ENCODE peak calls at places on chromosome 4, in five cellular contexts. One of them, this sample, is unnamed.
A peak's percentile ranks its signal among the peaks of the same experiment; 100 is the strongest.

GRCh38 chr4:69322055-69322454 is 41.8 kb downstream of the UGT2B28 start:
- DNase-seq in mesenchymal stem cell: peak; percentile 79
- DNase-seq in kidney: no peak
- DNase-seq in keratinocyte: no peak
- DNase-seq in DND-41: no peak
- DNase-seq in this sample: no peak

GRCh38 chr4:38109896-38110295 is 149.7 kb downstream of the PTTG2 start:
- DNase-seq in mesenchymal stem cell: peak; percentile 68
- DNase-seq in kidney: no peak
- DNase-seq in keratinocyte: no peak
- DNase-seq in DND-41: no peak
- DNase-seq in this sample: peak; percentile 61

GRCh38 chr4:183588169-183588675 is 70.8 kb downstream of the RWDD4 start:
- DNase-seq in mesenchymal stem cell: peak; percentile 59
- DNase-seq in kidney: no peak
- DNase-seq in keratinocyte: no peak
- DNase-seq in DND-41: no peak
- DNase-seq in this sample: no peak

GRCh38 chr4:141977433-141977832 is 341.1 kb downstream of the IL15 start:
- DNase-seq in mesenchymal stem cell: no peak
- DNase-seq in kidney: no peak
- DNase-seq in keratinocyte: no peak
- DNase-seq in DND-41: no peak
- DNase-seq in this sample: no peak

GRCh38 chr4:147725673-147726072 is 6.2 kb upstream of the ARHGAP10 start:
- DNase-seq in mesenchymal stem cell: no peak
- DNase-seq in kidney: no peak
- DNase-seq in keratinocyte: no peak
- DNase-seq in DND-41: no peak
- DNase-seq in this sample: no peak

GRCh38 chr4:70522626-70523025 is 4.3 kb downstream of the AMTN start:
- DNase-seq in mesenchymal stem cell: no peak
- DNase-seq in kidney: no peak
- DNase-seq in keratinocyte: no peak
- DNase-seq in DND-41: no peak
- DNase-seq in this sample: no peak

GRCh38 chr4:13547563-13548041 is 3.3 kb upstream of the NKX3-2 start:
- DNase-seq in mesenchymal stem cell: peak; percentile 42
- DNase-seq in kidney: peak; percentile 56
- DNase-seq in keratinocyte: no peak
- DNase-seq in DND-41: peak; percentile 72
- DNase-seq in this sample: no peak

GRCh38 chr4:121212801-121213200 is 48.7 kb upstream of the TNIP3 start:
- DNase-seq in mesenchymal stem cell: no peak
- DNase-seq in kidney: no peak
- DNase-seq in keratinocyte: no peak
- DNase-seq in DND-41: no peak
- DNase-seq in this sample: no peak

GRCh38 chr4:165115301-165115700 is 2.6 kb upstream of the TMEM192 start:
- DNase-seq in mesenchymal stem cell: no peak
- DNase-seq in kidney: no peak
- DNase-seq in keratinocyte: no peak
- DNase-seq in DND-41: no peak
- DNase-seq in this sample: no peak

GRCh38 chr4:181962321-181962720 is 280.9 kb upstream of the TENM3 start:
- DNase-seq in mesenchymal stem cell: no peak
- DNase-seq in kidney: no peak
- DNase-seq in keratinocyte: no peak
- DNase-seq in DND-41: no peak
- DNase-seq in this sample: no peak

GRCh38 chr4:145709843-145710242 is 29.9 kb downstream of the C4orf51 start:
- DNase-seq in mesenchymal stem cell: peak; percentile 84
- DNase-seq in kidney: no peak
- DNase-seq in keratinocyte: peak; percentile 79
- DNase-seq in DND-41: no peak
- DNase-seq in this sample: no peak

GRCh38 chr4:71186566-71187398 is 152.0 kb upstream of the SLC4A4 start:
- DNase-seq in mesenchymal stem cell: peak; percentile 60
- DNase-seq in kidney: peak; percentile 67
- DNase-seq in keratinocyte: no peak
- DNase-seq in DND-41: peak; percentile 60
- DNase-seq in this sample: peak; percentile 68

GRCh38 chr4:151885123-151885522 is 124.3 kb upstream of the GATB start:
- DNase-seq in mesenchymal stem cell: no peak
- DNase-seq in kidney: no peak
- DNase-seq in keratinocyte: no peak
- DNase-seq in DND-41: no peak
- DNase-seq in this sample: no peak

GRCh38 chr4:151876411-151876988 is 115.7 kb upstream of the GATB start:
- DNase-seq in mesenchymal stem cell: no peak
- DNase-seq in kidney: no peak
- DNase-seq in keratinocyte: no peak
- DNase-seq in DND-41: no peak
- DNase-seq in this sample: no peak

GRCh38 chr4:151882072-151882803 is 121.4 kb upstream of the GATB start:
- DNase-seq in mesenchymal stem cell: no peak
- DNase-seq in kidney: no peak
- DNase-seq in keratinocyte: no peak
- DNase-seq in DND-41: no peak
- DNase-seq in this sample: no peak

GRCh38 chr4:151874328-151874727 is 113.5 kb upstream of the GATB start:
- DNase-seq in mesenchymal stem cell: no peak
- DNase-seq in kidney: no peak
- DNase-seq in keratinocyte: no peak
- DNase-seq in DND-41: no peak
- DNase-seq in this sample: no peak

GRCh38 chr4:151879705-151880104 is 118.9 kb upstream of the GATB start:
- DNase-seq in mesenchymal stem cell: no peak
- DNase-seq in kidney: no peak
- DNase-seq in keratinocyte: no peak
- DNase-seq in DND-41: no peak
- DNase-seq in this sample: no peak
- H3K9ac ChIP-seq in mesenchymal stem cell: no peak overlapping the region
- H3K9ac ChIP-seq in kidney: no peak overlapping the region
- H3K9ac ChIP-seq in keratinocyte: no peak overlapping the region
- H3K9ac ChIP-seq in DND-41: no peak overlapping the region
- H3K9ac ChIP-seq in this sample: no peak overlapping the region

GRCh38 chr4:39348371-39349265 is 17.5 kb downstream of the RFC1 start:
- DNase-seq in mesenchymal stem cell: peak; percentile 23
- DNase-seq in kidney: no peak
- DNase-seq in keratinocyte: no peak
- DNase-seq in DND-41: no peak
- DNase-seq in this sample: no peak

GRCh38 chr4:39341075-39341725 is 25.0 kb downstream of the RFC1 start:
- DNase-seq in mesenchymal stem cell: no peak
- DNase-seq in kidney: no peak
- DNase-seq in keratinocyte: no peak
- DNase-seq in DND-41: no peak
- DNase-seq in this sample: no peak

GRCh38 chr4:39349326-39349725 is 16.8 kb downstream of the RFC1 start:
- DNase-seq in mesenchymal stem cell: no peak
- DNase-seq in kidney: no peak
- DNase-seq in keratinocyte: no peak
- DNase-seq in DND-41: no peak
- DNase-seq in this sample: no peak

GRCh38 chr4:39342731-39343130 is 23.4 kb downstream of the RFC1 start:
- DNase-seq in mesenchymal stem cell: no peak
- DNase-seq in kidney: no peak
- DNase-seq in keratinocyte: no peak
- DNase-seq in DND-41: no peak
- DNase-seq in this sample: no peak

DNA sequence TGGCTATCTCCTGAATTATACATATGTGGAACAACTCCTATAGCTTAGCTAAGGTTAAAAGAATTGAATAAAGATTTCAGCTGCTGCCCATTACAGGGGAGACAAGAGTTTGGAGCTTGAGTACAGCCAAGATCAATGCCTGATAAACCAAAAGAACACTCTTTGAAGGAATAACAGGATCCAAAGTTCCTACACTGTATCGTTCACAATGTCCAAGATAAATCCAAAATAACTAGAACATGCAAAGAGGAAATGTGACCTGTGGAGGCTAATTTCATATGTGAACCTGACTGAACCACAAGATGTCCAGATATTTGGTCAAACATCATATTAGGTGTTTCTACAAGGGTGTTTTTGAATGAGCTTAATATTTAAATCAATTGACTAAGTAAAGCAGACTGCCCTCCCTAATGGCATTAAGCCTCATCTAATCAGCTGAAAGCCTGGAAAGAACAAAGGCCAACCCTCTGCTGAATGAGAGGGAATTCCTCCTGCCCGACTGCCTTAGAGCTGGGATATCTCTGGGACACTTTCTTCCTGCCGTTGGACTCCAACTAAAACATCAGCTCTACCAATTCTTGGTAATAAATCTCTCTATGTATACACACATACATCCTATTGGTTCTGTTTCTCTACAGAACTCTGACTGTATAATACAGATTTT is 19.2 kb downstream of the RFC1 start:
- DNase-seq in mesenchymal stem cell: no peak
- DNase-seq in kidney: no peak
- DNase-seq in keratinocyte: no peak
- DNase-seq in DND-41: no peak
- DNase-seq in this sample: no peak
- H3K36me3 ChIP-seq in mesenchymal stem cell: peaks cover 52% of the 10 kb centered on the region
- H3K36me3 ChIP-seq in kidney: no peaks in the 10 kb centered on the region
- H3K36me3 ChIP-seq in keratinocyte: no peaks in the 10 kb centered on the region
- H3K36me3 ChIP-seq in DND-41: peaks cover 85% of the 10 kb centered on the region
- H3K36me3 ChIP-seq in this sample: no peaks in the 10 kb centered on the region

DNA sequence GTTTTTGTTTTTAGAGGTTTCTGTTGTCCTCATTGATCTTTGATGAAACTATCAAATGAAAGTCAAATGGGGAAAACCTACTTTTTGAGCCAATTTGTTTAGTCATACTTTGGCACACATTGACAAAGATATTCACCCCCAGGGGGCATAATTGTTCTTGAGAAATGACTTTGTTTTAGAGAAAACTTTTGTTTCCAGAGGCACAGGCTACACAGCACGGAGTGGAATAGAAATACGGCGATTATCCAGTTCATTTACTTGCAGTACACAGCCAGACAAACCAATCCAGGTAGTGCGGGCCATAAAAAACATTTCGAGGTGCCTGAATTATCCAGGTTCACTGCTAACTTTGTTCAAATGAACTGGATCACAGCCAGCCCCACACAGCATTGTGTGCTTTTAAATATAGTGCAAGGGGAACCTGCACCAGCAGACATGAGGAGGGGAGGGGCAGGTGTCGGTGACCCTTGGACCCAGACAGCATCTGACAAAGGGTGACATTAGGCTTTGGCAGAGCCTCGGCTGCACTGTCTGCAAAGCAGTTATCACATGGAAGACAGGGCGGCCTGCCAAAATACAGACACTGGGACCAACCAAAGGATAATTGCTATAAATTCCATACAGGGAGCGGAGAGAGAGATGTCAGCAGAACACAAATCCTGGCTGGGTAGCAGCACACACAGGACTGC is 179.6 kb upstream of the NOCT start:
- DNase-seq in mesenchymal stem cell: no peak
- DNase-seq in kidney: peak; percentile 66
- DNase-seq in keratinocyte: no peak
- DNase-seq in DND-41: no peak
- DNase-seq in this sample: peak; percentile 40
- H3K4me3 ChIP-seq in mesenchymal stem cell: no peak overlapping the region
- H3K4me3 ChIP-seq in kidney: peak overlapping the region; percentile 15
- H3K4me3 ChIP-seq in keratinocyte: no peak overlapping the region
- H3K4me3 ChIP-seq in DND-41: no peak overlapping the region
- H3K4me3 ChIP-seq in this sample: no peak overlapping the region

DNA sequence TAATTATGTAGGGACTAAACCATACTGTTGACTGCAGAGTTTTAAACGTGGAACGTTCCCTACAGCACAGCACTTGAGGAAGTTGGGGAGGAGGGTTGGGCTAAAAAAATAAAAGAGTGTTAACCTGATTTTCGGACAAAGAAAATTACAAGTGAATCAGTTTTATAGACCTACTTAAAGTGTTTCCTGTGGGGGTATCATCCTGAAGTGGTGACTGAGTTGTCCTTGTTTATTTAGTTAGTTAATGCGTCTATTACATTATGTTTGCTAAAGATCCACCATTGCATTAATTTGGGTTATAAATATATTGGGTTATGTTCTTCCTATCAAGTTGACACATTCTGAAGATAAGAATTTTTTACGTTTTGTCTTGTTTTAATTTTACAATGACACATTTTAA is 14.7 kb downstream of the UNC5C start:
- DNase-seq in mesenchymal stem cell: no peak
- DNase-seq in kidney: no peak
- DNase-seq in keratinocyte: no peak
- DNase-seq in DND-41: no peak
- DNase-seq in this sample: no peak
- H3K9ac ChIP-seq in mesenchymal stem cell: no peak overlapping the region
- H3K9ac ChIP-seq in kidney: no peak overlapping the region
- H3K9ac ChIP-seq in keratinocyte: no peak overlapping the region
- H3K9ac ChIP-seq in DND-41: no peak overlapping the region
- H3K9ac ChIP-seq in this sample: no peak overlapping the region